ENCODE peak calls at places on chromosome 12, in seven cellular contexts. M is transverse colon, Z is suprapubic skin, C is thoracic aorta, D is lung, Y is testis, L is IMR-90. O is an unnamed sample.

GRCh38 chr12:78672033-78672432 is 192.5 kb upstream of the SYT1 start:
- DNase-seq in M (no peak), Z (no peak), C (no peak), D (no peak), Y (no peak), L (no peak), O (no peak)

GRCh38 chr12:131213896-131214442 is 260.3 kb downstream of the ADGRD1 start:
- DNase-seq in M (no peak), Z (no peak), C (no peak), D (no peak), Y (no peak), L (no peak), O (no peak)

GRCh38 chr12:58206876-58207275 is 265.5 kb downstream of the ATP23 start:
- DNase-seq in M (no peak), Z (no peak), C (no peak), D (no peak), Y (no peak), L (no peak), O (no peak)

GRCh38 chr12:108442077-108442476 is 73.0 kb upstream of the FICD start:
- DNase-seq in M (no peak), Z (no peak), C (no peak), D (no peak), Y (no peak), L (no peak), O (no peak)

GRCh38 chr12:118853634-118854033 is 127.7 kb upstream of the SRRM4 start:
- DNase-seq in M (no peak), Z (no peak), C (no peak), D (no peak), Y (no peak), L (no peak), O (no peak)

GRCh38 chr12:101793401-101793800 is 37.4 kb downstream of the GNPTAB start:
- DNase-seq in M (no peak), Z (no peak), C (no peak), D (no peak), Y (no peak), L (peak; percentile 76), O (no peak)

GRCh38 chr12:23699031-23699430 is 250.4 kb downstream of the SOX5 start:
- DNase-seq in M (no peak), Z (no peak), C (no peak), D (no peak), Y (no peak), L (no peak), O (no peak)

GRCh38 chr12:47746073-47746472 is 12.6 kb downstream of the RAPGEF3 start:
- DNase-seq in M (no peak), Z (no peak), C (no peak), D (no peak), Y (no peak), L (no peak), O (no peak)

GRCh38 chr12:121799175-121799841 is 4.5 kb upstream of the SETD1B start:
- DNase-seq in M (peak; percentile 81), Z (no peak), C (peak; percentile 42), D (peak; percentile 71), Y (peak; percentile 83), L (peak; percentile 85), O (peak; percentile 83)

GRCh38 chr12:19120795-19121194 is 8.7 kb upstream of the PLEKHA5 start:
- DNase-seq in M (no peak), Z (no peak), C (no peak), D (no peak), Y (no peak), L (peak; percentile 42), O (no peak)

GRCh38 chr12:96219700-96220206 is 25.6 kb downstream of the ELK3 start:
- DNase-seq in M (no peak), Z (no peak), C (no peak), D (peak; percentile 87), Y (no peak), L (peak; percentile 98), O (no peak)

GRCh38 chr12:92259852-92260251 is 114.2 kb upstream of the BTG1 start:
- DNase-seq in M (no peak), Z (no peak), C (no peak), D (no peak), Y (no peak), L (peak; percentile 8), O (no peak)

GRCh38 chr12:64825143-64826011 is 930 bp downstream of the TBC1D30 start:
- DNase-seq in M (no peak), Z (no peak), C (no peak), D (no peak), Y (no peak), L (no peak), O (no peak)

GRCh38 chr12:41507286-41507685 is 319.2 kb downstream of the PDZRN4 start:
- DNase-seq in M (no peak), Z (no peak), C (no peak), D (no peak), Y (no peak), L (no peak), O (no peak)

GRCh38 chr12:110174373-110174996 is 50.3 kb downstream of the IFT81 start:
- DNase-seq in M (no peak), Z (no peak), C (no peak), D (no peak), Y (no peak), L (no peak), O (no peak)

GRCh38 chr12:51845451-51845850 is 3.1 kb downstream of the FIGNL2 start:
- DNase-seq in M (no peak), Z (no peak), C (no peak), D (no peak), Y (no peak), L (no peak), O (no peak)

GRCh38 chr12:49541140-49541861 is 2.5 kb downstream of the KCNH3 start:
- DNase-seq in M (no peak), Z (no peak), C (no peak), D (no peak), Y (no peak), L (no peak), O (peak; percentile 51)

GRCh38 chr12:79637093-79637492 is 53.7 kb downstream of the PAWR start:
- DNase-seq in M (no peak), Z (no peak), C (no peak), D (no peak), Y (no peak), L (no peak), O (no peak)

GRCh38 chr12:58378038-58378437 is 436.7 kb downstream of the ATP23 start:
- DNase-seq in M (no peak), Z (no peak), C (no peak), D (no peak), Y (no peak), L (no peak), O (no peak)

GRCh38 chr12:116172224-116172849 is 105.2 kb downstream of the MED13L start:
- DNase-seq in M (no peak), Z (no peak), C (no peak), D (no peak), Y (no peak), L (no peak), O (no peak)

GRCh38 chr12:46386360-46386867 is 13.8 kb upstream of the SLC38A2 start:
- DNase-seq in M (no peak), Z (no peak), C (no peak), D (no peak), Y (no peak), L (peak; percentile 98), O (no peak)

GRCh38 chr12:42235426-42235825 is 2.6 kb downstream of the YAF2 start:
- DNase-seq in M (no peak), Z (no peak), C (no peak), D (peak; percentile 43), Y (peak; percentile 75), L (no peak), O (no peak)

GRCh38 chr12:51439330-51439729 is 14.7 kb downstream of the SLC4A8 start:
- DNase-seq in M (no peak), Z (no peak), C (no peak), D (no peak), Y (no peak), L (no peak), O (no peak)

DNA sequence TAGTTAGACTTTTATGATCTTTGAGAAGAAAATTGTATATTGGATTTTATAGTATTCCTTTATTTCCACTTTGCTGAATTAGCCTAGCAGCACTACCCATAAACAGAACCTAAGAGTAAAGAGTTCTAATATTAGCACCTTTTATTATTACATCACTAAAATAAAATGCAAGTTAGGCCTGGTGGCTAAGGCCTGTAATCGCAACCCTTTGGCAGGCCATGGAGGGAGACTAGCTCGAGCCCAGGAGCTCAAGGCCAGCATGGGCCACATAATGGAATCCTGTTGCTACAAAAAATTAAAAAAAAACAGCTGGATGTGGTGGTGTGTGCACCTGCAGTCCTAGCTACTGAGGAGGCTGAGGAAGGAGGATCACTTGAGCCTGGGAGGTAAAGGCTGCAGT is 288.2 kb downstream of the TRHDE start:
- DNase-seq in M (no peak), Z (no peak), C (no peak), D (no peak), Y (no peak), L (no peak), O (no peak)
- TF ChIP-seq CTCF in M (no peak), Z (no peak), C (no peak), D (no peak), Y (no peak), L (peak; percentile 1), O (no peak)

GRCh38 chr12:22266101-22266500 is 68.4 kb downstream of the ST8SIA1 start:
- DNase-seq in M (no peak), Z (no peak), C (no peak), D (no peak), Y (no peak), L (peak; percentile 17), O (no peak)
- H3K9me3 ChIP-seq in M (no peaks in the 10 kb centered on the region), Z (no peaks in the 10 kb centered on the region), C (no peaks in the 10 kb centered on the region), D (no peaks in the 10 kb centered on the region), Y (no peaks in the 10 kb centered on the region), L (no peaks in the 10 kb centered on the region), O (no peaks in the 10 kb centered on the region)

GRCh38 chr12:120497524-120498150 is 1.7 kb downstream of the DYNLL1 start:
- DNase-seq in M (no peak), Z (no peak), C (no peak), D (no peak), Y (no peak), L (peak; percentile 41), O (no peak)

GRCh38 chr12:120498870-120499515 is 3.1 kb downstream of the DYNLL1 start:
- DNase-seq in M (no peak), Z (no peak), C (no peak), D (no peak), Y (no peak), L (no peak), O (no peak)

GRCh38 chr12:120495723-120496352 is at the start of gene DYNLL1:
- DNase-seq in M (peak; percentile 98), Z (peak; percentile 98), C (peak; percentile 88), D (peak; percentile 96), Y (peak; percentile 98), L (peak; percentile 94), O (peak; percentile 95)

GRCh38 chr12:120495189-120495722 is 657 bp upstream of the DYNLL1 start:
- DNase-seq in M (no peak), Z (no peak), C (no peak), D (peak; percentile 29), Y (no peak), L (no peak), O (no peak)

GRCh38 chr12:120496353-120497340 is 734 bp downstream of the DYNLL1 start:
- DNase-seq in M (peak; percentile 65), Z (peak; percentile 86), C (peak; percentile 26), D (peak; percentile 61), Y (peak; percentile 84), L (peak; percentile 56), O (peak; percentile 67)
- TF ChIP-seq CTCF in M (peak; percentile 8), Z (no peak), C (no peak), D (no peak), Y (no peak), L (no peak), O (no peak)

DNA sequence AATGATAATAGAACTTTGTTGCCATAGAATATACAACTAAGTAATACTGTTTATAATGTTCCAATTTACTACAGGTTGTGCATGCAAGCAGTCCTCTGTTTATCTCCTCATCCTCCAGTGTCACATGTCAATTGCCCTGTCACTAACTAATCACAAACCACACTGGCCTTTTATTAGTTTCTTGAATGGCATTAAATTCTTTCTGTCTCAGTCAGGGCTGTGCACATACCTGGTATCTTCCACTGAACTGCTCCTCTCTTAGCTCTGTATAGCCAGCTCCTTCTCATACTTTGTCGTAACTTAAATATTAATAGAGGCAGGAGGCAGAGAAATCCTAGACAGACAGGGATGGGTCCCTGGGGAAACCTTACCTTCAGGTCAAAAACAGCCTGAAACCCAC is 24.0 kb downstream of the GABARAPL1 start:
- DNase-seq in M (no peak), Z (no peak), C (no peak), D (no peak), Y (no peak), L (no peak), O (no peak)
- H3K9me3 ChIP-seq in M (no peaks in the 10 kb centered on the region), Z (no peaks in the 10 kb centered on the region), C (no peaks in the 10 kb centered on the region), D (no peaks in the 10 kb centered on the region), Y (no peaks in the 10 kb centered on the region), L (peaks cover 7% of the 10 kb centered on the region), O (no peaks in the 10 kb centered on the region)

O was measured in tibial artery.